ENCODE peak calls at places on chromosomes 7 and 10, in four cellular contexts. D, R, V and M are unnamed samples.

GRCh38 chr7:3415730-3416366 is 114.8 kb downstream of the SDK1 start:
- DNase-seq in V (no peak), R (no peak), D (no peak), M (no peak)

GRCh38 chr10:47351899-47352815 is 4.0 kb downstream of the RBP3 start:
- DNase-seq in R (no peak), D (no peak), V (no peak), M (no peak)

GRCh38 chr10:76436367-76436766 is 1004.9 kb downstream of the LRMDA start:
- DNase-seq in R (no peak), V (no peak), D (no peak), M (no peak)

GRCh38 chr7:3309140-3309539 is 8.1 kb downstream of the SDK1 start:
- DNase-seq in D (no peak), V (no peak), R (no peak), M (no peak)

GRCh38 chr10:116038259-116038658 is 234.7 kb downstream of the GFRA1 start:
- DNase-seq in V (no peak), R (no peak), D (no peak), M (no peak)

GRCh38 chr10:1736180-1736971 is 949 bp downstream of the ADARB2 start:
- DNase-seq in V (no peak), R (no peak), D (no peak), M (no peak)

GRCh38 chr7:91135300-91135699 is 128.9 kb upstream of the FZD1 start:
- DNase-seq in R (no peak), D (no peak), V (no peak), M (no peak)

GRCh38 chr10:55464083-55464482 is 663.1 kb upstream of the PCDH15 start:
- DNase-seq in V (no peak), R (no peak), D (no peak), M (no peak)

GRCh38 chr7:44183386-44183785 is 5.9 kb downstream of the GCK start:
- DNase-seq in V (no peak), D (no peak), R (no peak), M (no peak)

GRCh38 chr10:8539056-8539455 is 484.6 kb downstream of the GATA3 start:
- DNase-seq in V (no peak), D (no peak), R (no peak), M (no peak)

GRCh38 chr10:31770307-31770902 is 158.2 kb downstream of the ARHGAP12 start:
- DNase-seq in D (peak; percentile 53), V (peak; percentile 62), R (no peak), M (peak; percentile 71)

GRCh38 chr7:47032171-47032915 is 549.6 kb downstream of the TNS3 start:
- DNase-seq in R (no peak), V (no peak), D (no peak), M (no peak)

GRCh38 chr7:143130541-143130940 is 1.3 kb upstream of the PIP start:
- DNase-seq in D (no peak), R (no peak), V (no peak), M (no peak)

GRCh38 chr10:110505130-110505815 is 7.6 kb downstream of the DUSP5 start:
- DNase-seq in R (no peak), D (no peak), V (no peak), M (peak; percentile 81)

GRCh38 chr7:80883188-80884025 is 35.4 kb downstream of the SEMA3C start:
- DNase-seq in V (no peak), D (peak; percentile 68), R (peak; percentile 23), M (peak; percentile 49)

GRCh38 chr7:100170111-100170897 is 1.9 kb upstream of the GAL3ST4 start:
- DNase-seq in V (no peak), D (no peak), R (no peak), M (no peak)

GRCh38 chr10:52768114-52768532 is 4.5 kb downstream of the MBL2 start:
- DNase-seq in V (no peak), D (no peak), R (no peak), M (no peak)

GRCh38 chr10:21171197-21171935 is 274.3 kb upstream of the NEBL start:
- DNase-seq in D (peak; percentile 43), V (peak; percentile 55), R (no peak), M (no peak)

GRCh38 chr10:132844069-132844809 is 58.3 kb upstream of the NKX6-2 start:
- DNase-seq in R (no peak), V (no peak), D (no peak), M (no peak)

GRCh38 chr7:101328159-101328558 is 6.5 kb upstream of the IFT22 start:
- DNase-seq in R (no peak), D (no peak), V (no peak), M (no peak)

GRCh38 chr7:1317654-1318450 is 85.2 kb downstream of the UNCX start:
- DNase-seq in V (no peak), D (no peak), R (no peak), M (no peak)

GRCh38 chr10:74029943-74030342 is 32.0 kb downstream of the VCL start:
- DNase-seq in D (no peak), V (no peak), R (no peak), M (no peak)

GRCh38 chr7:26332698-26333097 is 41.0 kb downstream of the SNX10 start:
- DNase-seq in R (no peak), D (no peak), V (no peak), M (no peak)

GRCh38 chr7:35605760-35606159 is 89.2 kb downstream of the HERPUD2 start:
- DNase-seq in R (no peak), D (no peak), V (no peak), M (peak; percentile 47)

GRCh38 chr10:73840056-73840402 is 28.6 kb upstream of the NDST2 start:
- DNase-seq in R (no peak), D (no peak), V (no peak), M (no peak)

GRCh38 chr10:1642600-1643160 is 94.6 kb downstream of the ADARB2 start:
- DNase-seq in R (no peak), D (no peak), V (no peak), M (no peak)

GRCh38 chr7:32094516-32094915 is 24.3 kb upstream of the PDE1C start:
- DNase-seq in R (no peak), D (no peak), V (no peak), M (no peak)

GRCh38 chr7:32092346-32092745 is 22.1 kb upstream of the PDE1C start:
- DNase-seq in R (no peak), D (no peak), V (no peak), M (no peak)

GRCh38 chr7:32089678-32090077 is 19.5 kb upstream of the PDE1C start:
- DNase-seq in R (no peak), V (no peak), D (no peak), M (no peak)

GRCh38 chr7:32091608-32092210 is 21.5 kb upstream of the PDE1C start:
- DNase-seq in D (no peak), V (no peak), R (no peak), M (no peak)

GRCh38 chr7:32093415-32094408 is 23.5 kb upstream of the PDE1C start:
- DNase-seq in V (no peak), R (no peak), D (no peak), M (no peak)
- TF ChIP-seq JUN in V (no peak), R (no peak), D (peak; percentile 38), M (no peak)

DNA sequence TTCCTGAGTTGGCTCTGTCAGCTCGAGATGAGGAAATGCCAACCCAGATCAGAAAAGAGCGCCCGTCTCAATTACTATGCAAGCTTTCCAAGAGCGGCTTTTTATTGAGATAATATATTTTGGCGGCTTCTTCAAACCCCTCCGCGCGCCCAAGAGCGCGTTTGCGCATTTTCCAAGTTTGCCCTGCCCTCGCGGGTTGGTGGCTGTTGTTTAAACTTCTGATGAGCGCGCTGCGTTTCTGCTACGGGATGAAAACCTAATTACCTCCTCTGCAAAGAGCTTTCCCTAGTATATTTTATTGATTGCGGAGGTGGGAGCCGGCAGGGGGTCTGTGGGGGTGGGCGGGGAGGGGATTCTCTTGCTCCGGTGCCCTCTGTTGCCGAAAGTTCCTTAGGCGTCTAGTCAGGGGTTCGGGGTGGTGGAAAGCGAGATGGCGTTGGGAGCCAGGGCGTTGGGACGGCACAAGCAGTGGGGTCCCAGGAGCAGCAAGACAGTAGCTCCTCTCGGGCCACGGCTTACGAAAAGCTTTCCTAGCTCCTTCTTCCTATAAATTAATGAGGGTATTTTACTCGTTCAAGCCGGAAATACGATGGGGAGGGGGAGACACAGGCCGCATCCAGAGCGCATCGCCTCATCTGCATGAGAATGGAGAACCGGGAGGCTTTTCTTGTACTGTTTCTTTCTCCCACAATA is 8.3 kb downstream of the NXPH1 start:
- DNase-seq in R (no peak), D (no peak), V (no peak), M (no peak)
- TF ChIP-seq POLR2A in R (no peak), D (no peak), V (no peak), M (no peak)

GRCh38 chr10:29635711-29636144 is 957 bp upstream of the SVIL start:
- DNase-seq in V (no peak), D (no peak), R (no peak), M (peak; percentile 57)

GRCh38 chr10:29634105-29634504 is 666 bp downstream of the SVIL start:
- DNase-seq in R (no peak), V (no peak), D (no peak), M (peak; percentile 53)

GRCh38 chr10:29634764-29635625 is at the start of gene SVIL:
- DNase-seq in D (no peak), V (no peak), R (no peak), M (peak; percentile 67)

GRCh38 chr10:29637537-29637936 is 2.8 kb upstream of the SVIL start:
- DNase-seq in D (no peak), R (no peak), V (no peak), M (no peak)

DNA sequence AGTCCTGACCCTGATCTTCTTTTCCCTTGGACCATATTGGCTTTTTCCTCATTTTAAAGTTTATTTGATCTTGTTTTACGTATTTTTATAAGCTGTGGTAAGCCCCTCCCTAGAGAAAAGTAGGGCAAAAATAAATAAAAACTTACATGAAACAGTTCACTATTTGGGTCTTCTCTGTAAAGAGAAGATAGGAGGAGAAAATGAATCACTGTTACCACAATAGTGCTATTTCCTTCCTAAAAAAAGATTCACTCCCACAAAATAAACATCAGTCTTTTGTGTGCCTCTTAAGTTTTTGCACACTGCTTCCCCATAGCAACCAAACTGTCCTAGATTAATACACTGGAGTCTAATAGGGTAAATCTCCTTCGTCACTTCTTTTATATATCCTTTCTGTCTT is 1.4 kb upstream of the SVIL start:
- DNase-seq in D (no peak), V (no peak), R (no peak), M (peak; percentile 90)
- TF ChIP-seq MAX in D (no peak), V (no peak), R (no peak), M (no peak)

DNA sequence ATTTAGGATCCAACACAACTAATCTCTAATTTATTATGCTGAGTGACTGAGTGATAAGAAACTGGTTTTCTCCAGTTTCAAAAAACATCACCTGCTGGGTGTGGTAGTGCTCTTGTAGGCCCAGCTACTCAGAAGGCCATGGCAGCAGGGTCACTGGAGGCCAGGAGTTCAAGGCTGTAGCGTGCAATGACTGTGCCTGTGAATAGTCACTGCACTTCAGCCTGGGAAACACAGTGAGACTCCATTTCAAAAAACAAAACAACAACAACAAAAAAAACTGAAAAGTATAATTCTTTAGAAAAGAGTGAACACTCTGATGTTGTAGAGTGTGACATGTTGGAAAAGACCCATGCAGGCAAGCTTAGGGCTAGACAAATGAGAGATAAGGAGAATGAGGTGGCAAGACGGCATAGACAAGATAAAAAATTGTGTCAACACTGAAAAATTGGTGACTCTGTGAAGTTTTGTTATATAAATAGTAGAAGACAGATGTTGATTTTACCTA is 150.1 kb upstream of the GPR22 start:
- DNase-seq in R (no peak), D (no peak), V (peak; percentile 33), M (no peak)
- TF ChIP-seq JUN in R (no peak), D (no peak), V (no peak), M (no peak)